ENCODE peak calls at places on chromosome 11, in eight cellular contexts. One of them, this sample, is unnamed.

GRCh38 chr11:96185220-96185768 is 157.7 kb downstream of the MAML2 start:
- DNase-seq in fibroblast of villous mesenchyme: no peak
- DNase-seq in HEK293T: no peak
- DNase-seq in KBM-7: no peak
- DNase-seq in endothelial cell: no peak
- DNase-seq in omental fat pad: no peak
- DNase-seq in brain microvascular endothelial cell: no peak
- DNase-seq in H9: no peak
- DNase-seq in this sample: no peak

GRCh38 chr11:554824-555499 is 5.6 kb downstream of the LMNTD2 start:
- DNase-seq in omental fat pad: no peak
- DNase-seq in brain microvascular endothelial cell: no peak
- DNase-seq in H9: peak; percentile 86
- DNase-seq in KBM-7: peak; percentile 86
- DNase-seq in HEK293T: peak; percentile 87
- DNase-seq in endothelial cell: no peak
- DNase-seq in fibroblast of villous mesenchyme: peak; percentile 37
- DNase-seq in this sample: no peak

GRCh38 chr11:128720522-128720985 is 26.7 kb downstream of the FLI1 start:
- DNase-seq in brain microvascular endothelial cell: peak; percentile 58
- DNase-seq in KBM-7: peak; percentile 54
- DNase-seq in H9: peak; percentile 46
- DNase-seq in fibroblast of villous mesenchyme: no peak
- DNase-seq in endothelial cell: no peak
- DNase-seq in HEK293T: no peak
- DNase-seq in omental fat pad: no peak
- DNase-seq in this sample: no peak

GRCh38 chr11:113615773-113616172 is 90.3 kb downstream of the TMPRSS5 start:
- DNase-seq in brain microvascular endothelial cell: peak; percentile 19
- DNase-seq in omental fat pad: no peak
- DNase-seq in KBM-7: no peak
- DNase-seq in HEK293T: no peak
- DNase-seq in endothelial cell: no peak
- DNase-seq in fibroblast of villous mesenchyme: no peak
- DNase-seq in H9: no peak
- DNase-seq in this sample: peak; percentile 17

GRCh38 chr11:57567512-57568329 is at the start of gene UBE2L6:
- DNase-seq in omental fat pad: no peak
- DNase-seq in brain microvascular endothelial cell: no peak
- DNase-seq in HEK293T: peak; percentile 87
- DNase-seq in endothelial cell: peak; percentile 91
- DNase-seq in H9: peak; percentile 53
- DNase-seq in KBM-7: peak; percentile 26
- DNase-seq in fibroblast of villous mesenchyme: peak; percentile 29
- DNase-seq in this sample: no peak

GRCh38 chr11:113373306-113373705 is 14.3 kb upstream of the ANKK1 start:
- DNase-seq in omental fat pad: no peak
- DNase-seq in KBM-7: no peak
- DNase-seq in fibroblast of villous mesenchyme: peak; percentile 23
- DNase-seq in brain microvascular endothelial cell: peak; percentile 15
- DNase-seq in endothelial cell: no peak
- DNase-seq in HEK293T: no peak
- DNase-seq in H9: no peak
- DNase-seq in this sample: peak; percentile 45

GRCh38 chr11:61787928-61788491 is 4.4 kb downstream of the TMEM258 start:
- DNase-seq in fibroblast of villous mesenchyme: peak; percentile 74
- DNase-seq in brain microvascular endothelial cell: peak; percentile 59
- DNase-seq in KBM-7: peak; percentile 66
- DNase-seq in omental fat pad: no peak
- DNase-seq in HEK293T: peak; percentile 50
- DNase-seq in endothelial cell: peak; percentile 53
- DNase-seq in H9: peak; percentile 74
- DNase-seq in this sample: peak; percentile 89

GRCh38 chr11:76236092-76237026 is 30.1 kb upstream of the WNT11 start:
- DNase-seq in HEK293T: peak; percentile 73
- DNase-seq in omental fat pad: peak; percentile 42
- DNase-seq in fibroblast of villous mesenchyme: peak; percentile 58
- DNase-seq in H9: peak; percentile 84
- DNase-seq in endothelial cell: no peak
- DNase-seq in KBM-7: peak; percentile 84
- DNase-seq in brain microvascular endothelial cell: peak; percentile 33
- DNase-seq in this sample: peak; percentile 33

GRCh38 chr11:38460429-38460828 is 1862.4 kb upstream of the RAG2 start:
- DNase-seq in H9: no peak
- DNase-seq in fibroblast of villous mesenchyme: peak; percentile 24
- DNase-seq in brain microvascular endothelial cell: peak; percentile 43
- DNase-seq in KBM-7: no peak
- DNase-seq in omental fat pad: no peak
- DNase-seq in HEK293T: no peak
- DNase-seq in endothelial cell: no peak
- DNase-seq in this sample: no peak

GRCh38 chr11:8227156-8228152 is 36.2 kb downstream of the LMO1 start:
- DNase-seq in fibroblast of villous mesenchyme: no peak
- DNase-seq in HEK293T: no peak
- DNase-seq in KBM-7: no peak
- DNase-seq in endothelial cell: no peak
- DNase-seq in brain microvascular endothelial cell: no peak
- DNase-seq in omental fat pad: no peak
- DNase-seq in H9: peak; percentile 53
- DNase-seq in this sample: peak; percentile 10

GRCh38 chr11:16867097-16867496 is 128.7 kb downstream of the C11orf58 start:
- DNase-seq in H9: no peak
- DNase-seq in omental fat pad: no peak
- DNase-seq in KBM-7: no peak
- DNase-seq in HEK293T: no peak
- DNase-seq in brain microvascular endothelial cell: no peak
- DNase-seq in endothelial cell: no peak
- DNase-seq in fibroblast of villous mesenchyme: no peak
- DNase-seq in this sample: no peak

GRCh38 chr11:15179167-15179566 is 64.4 kb downstream of the INSC start:
- DNase-seq in fibroblast of villous mesenchyme: peak; percentile 77
- DNase-seq in endothelial cell: no peak
- DNase-seq in H9: no peak
- DNase-seq in KBM-7: no peak
- DNase-seq in omental fat pad: no peak
- DNase-seq in brain microvascular endothelial cell: no peak
- DNase-seq in HEK293T: no peak
- DNase-seq in this sample: peak; percentile 19

GRCh38 chr11:133228406-133229330 is 303.6 kb downstream of the OPCML start:
- DNase-seq in endothelial cell: peak; percentile 17
- DNase-seq in HEK293T: no peak
- DNase-seq in fibroblast of villous mesenchyme: no peak
- DNase-seq in H9: peak; percentile 88
- DNase-seq in brain microvascular endothelial cell: no peak
- DNase-seq in omental fat pad: no peak
- DNase-seq in KBM-7: no peak
- DNase-seq in this sample: no peak

GRCh38 chr11:66468691-66469090 is 2.0 kb downstream of the PELI3 start:
- DNase-seq in H9: no peak
- DNase-seq in KBM-7: no peak
- DNase-seq in brain microvascular endothelial cell: no peak
- DNase-seq in fibroblast of villous mesenchyme: no peak
- DNase-seq in HEK293T: no peak
- DNase-seq in omental fat pad: no peak
- DNase-seq in endothelial cell: no peak
- DNase-seq in this sample: no peak